ENCODE peak calls at places on chromosomes 12 and 14, in four cellular contexts. Y is H9, H is mesendoderm, U is H1. Z is an unnamed sample.

GRCh38 chr14:70029296-70030132 is 150.3 kb downstream of the SMOC1 start:
- DNase-seq in Y (no peak), H (no peak), U (no peak), Z (no peak)

GRCh38 chr12:11658796-11659195 is 9.3 kb downstream of the ETV6 start:
- DNase-seq in Y (no peak), U (no peak), H (no peak), Z (peak; percentile 86)

GRCh38 chr12:27549231-27549800 is 25.3 kb downstream of the PPFIBP1 start:
- DNase-seq in Y (no peak), H (no peak), U (no peak), Z (peak; percentile 87)

GRCh38 chr12:83136421-83136820 is 449.7 kb downstream of the TMTC2 start:
- DNase-seq in Y (no peak), U (no peak), H (no peak), Z (no peak)

GRCh38 chr12:64390275-64390851 is at the start of gene C12orf56:
- DNase-seq in U (no peak), H (peak; percentile 14), Y (peak; percentile 87), Z (no peak)

GRCh38 chr12:40689576-40689975 is 2.7 kb upstream of the CNTN1 start:
- DNase-seq in U (no peak), H (no peak), Y (no peak), Z (no peak)

GRCh38 chr14:80080601-80081000 is 130.7 kb downstream of the DIO2 start:
- DNase-seq in Y (no peak), H (no peak), U (no peak), Z (no peak)

GRCh38 chr12:105382771-105383632 is 52.5 kb downstream of the C12orf75 start:
- DNase-seq in Y (peak; percentile 35), U (no peak), H (peak; percentile 67), Z (peak; percentile 73)

GRCh38 chr12:64627781-64628180 is 17.5 kb downstream of the RASSF3 start:
- DNase-seq in H (no peak), U (no peak), Y (no peak), Z (peak; percentile 95)

GRCh38 chr12:13474381-13474780 is 277.9 kb downstream of the EMP1 start:
- DNase-seq in H (no peak), U (no peak), Y (no peak), Z (no peak)

GRCh38 chr12:13471471-13471870 is 274.9 kb downstream of the EMP1 start:
- DNase-seq in U (no peak), Y (no peak), H (peak; percentile 3), Z (no peak)

GRCh38 chr12:13472690-13473089 is 276.2 kb downstream of the EMP1 start:
- DNase-seq in H (no peak), U (no peak), Y (no peak), Z (peak; percentile 3)
- H4K5ac ChIP-seq in H (no peak overlapping the region), U (no peak overlapping the region), Y (no peak overlapping the region), Z (no peak overlapping the region)

DNA sequence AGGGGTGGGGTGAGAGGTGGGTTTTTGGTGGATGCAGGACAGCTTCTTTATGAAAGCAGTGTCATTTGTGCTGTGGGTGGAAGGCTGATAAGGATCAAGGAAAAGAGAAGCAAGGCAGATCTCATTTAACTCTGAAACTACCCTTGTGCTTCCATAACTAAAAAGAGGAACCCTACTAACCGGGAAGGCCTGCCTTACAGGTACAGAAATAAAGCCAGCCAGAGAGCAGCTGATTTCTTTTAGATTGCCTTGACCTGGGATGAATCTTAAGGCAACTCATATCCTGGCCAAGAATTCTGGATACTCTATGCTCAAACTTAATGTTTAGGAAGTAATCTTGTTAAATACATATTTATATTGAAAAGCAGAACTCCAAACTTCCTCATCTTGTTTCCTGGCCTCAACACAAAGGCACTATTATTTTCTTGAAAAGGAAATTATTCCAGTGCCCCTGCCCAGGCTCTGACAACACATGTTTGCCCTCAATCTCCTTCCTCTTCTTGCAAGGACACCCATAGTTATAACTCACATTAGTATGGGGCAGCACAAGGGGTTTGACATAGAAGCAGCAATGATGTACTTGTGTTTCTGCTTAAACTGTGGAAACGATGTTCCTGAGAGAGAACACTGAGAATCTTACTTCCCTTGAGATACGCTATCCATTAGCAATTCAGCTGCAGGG is 173.8 kb downstream of the STXBP6 start:
- DNase-seq in U (no peak), Y (no peak), H (no peak), Z (no peak)
- H4K5ac ChIP-seq in U (no peak overlapping the region), Y (no peak overlapping the region), H (no peak overlapping the region), Z (no peak overlapping the region)

DNA sequence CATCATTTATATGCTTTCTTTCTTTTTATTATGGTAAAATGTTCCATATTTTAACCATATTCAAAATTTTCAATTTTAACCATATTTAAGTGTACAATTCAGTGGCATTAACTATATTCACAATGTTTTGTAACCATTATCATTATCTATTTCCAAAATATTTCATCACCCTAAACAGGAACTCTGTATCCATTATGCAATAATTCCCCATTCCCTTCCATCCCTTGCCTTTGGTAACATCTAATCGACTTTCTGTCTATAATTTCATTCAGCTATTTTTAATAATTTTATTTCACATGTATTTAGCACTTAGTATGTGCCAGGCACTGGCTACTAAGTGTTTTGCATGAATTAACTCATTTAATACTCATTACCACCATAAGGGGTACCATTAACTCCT is 287.5 kb downstream of the NELL2 start:
- DNase-seq in Y (no peak), U (no peak), H (no peak), Z (no peak)
- H4K5ac ChIP-seq in Y (no peak overlapping the region), U (no peak overlapping the region), H (no peak overlapping the region), Z (no peak overlapping the region)

DNA sequence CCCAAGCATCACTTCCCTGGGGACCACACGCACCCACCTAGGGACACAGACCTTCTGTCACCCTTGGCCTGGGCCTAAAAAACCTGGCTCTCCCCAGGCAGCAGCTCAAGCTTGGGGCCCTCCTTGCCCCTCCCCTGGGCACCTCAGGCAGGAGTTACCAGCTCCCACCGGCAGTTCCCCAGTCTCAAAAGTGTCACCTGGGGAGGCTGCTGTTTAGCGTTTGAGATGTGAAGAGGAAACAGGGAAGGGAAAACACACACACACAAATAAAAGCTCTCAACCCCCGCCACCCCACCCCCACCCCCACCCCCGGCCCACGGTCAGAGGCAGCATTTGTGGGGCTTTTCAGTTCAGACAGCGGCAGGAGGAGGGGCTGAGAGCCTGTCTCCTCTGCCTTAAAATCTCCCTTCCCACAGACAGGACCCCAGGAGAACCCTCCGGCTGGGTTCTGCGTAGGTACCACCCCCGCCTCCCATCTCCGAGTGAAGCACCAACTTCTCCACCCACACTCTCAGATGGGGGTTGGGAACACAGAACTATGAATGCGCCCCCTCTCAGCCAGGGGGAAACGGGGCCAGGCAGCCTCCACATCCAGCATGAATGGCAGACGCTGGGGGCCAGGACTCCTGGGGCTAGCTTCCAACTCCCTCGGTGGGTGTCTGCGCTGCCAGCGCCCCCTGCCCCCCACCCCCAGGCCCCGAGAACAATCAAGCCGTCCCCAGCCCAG is 3.0 kb downstream of the NCOR2 start:
- DNase-seq in Y (no peak), H (no peak), U (no peak), Z (no peak)
- H4K5ac ChIP-seq in Y (no peak overlapping the region), H (no peak overlapping the region), U (peak overlapping the region; percentile 33), Z (no peak overlapping the region)

GRCh38 chr14:103667671-103668070 is 38.7 kb downstream of the KLC1 start:
- DNase-seq in Y (no peak), H (no peak), U (no peak), Z (no peak)
- H4K5ac ChIP-seq in Y (no peak overlapping the region), H (no peak overlapping the region), U (no peak overlapping the region), Z (no peak overlapping the region)

GRCh38 chr14:49951946-49952345 is 59.1 kb downstream of the ARF6 start:
- DNase-seq in H (no peak), U (no peak), Y (no peak), Z (no peak)

GRCh38 chr14:49954171-49954631 is 61.3 kb downstream of the ARF6 start:
- DNase-seq in U (no peak), H (no peak), Y (no peak), Z (peak; percentile 71)

GRCh38 chr14:49953196-49953595 is 60.3 kb downstream of the ARF6 start:
- DNase-seq in U (no peak), H (peak; percentile 42), Y (no peak), Z (no peak)

GRCh38 chr14:49957089-49957852 is 64.4 kb downstream of the ARF6 start:
- DNase-seq in H (peak; percentile 26), U (no peak), Y (no peak), Z (no peak)

GRCh38 chr14:49955013-49955412 is 62.1 kb downstream of the ARF6 start:
- DNase-seq in H (no peak), U (no peak), Y (no peak), Z (no peak)
- H4K5ac ChIP-seq in H (no peak overlapping the region), U (no peak overlapping the region), Y (no peak overlapping the region), Z (peak overlapping the region; percentile 86)

GRCh38 chr14:92844220-92844619 is 50.1 kb downstream of the GOLGA5 start:
- DNase-seq in H (no peak), Y (no peak), U (no peak), Z (no peak)

GRCh38 chr14:92846162-92846897 is 52.2 kb downstream of the GOLGA5 start:
- DNase-seq in U (no peak), Y (no peak), H (no peak), Z (peak; percentile 82)

GRCh38 chr14:92847220-92848148 is 53.4 kb downstream of the GOLGA5 start:
- DNase-seq in Y (no peak), U (no peak), H (no peak), Z (no peak)

DNA sequence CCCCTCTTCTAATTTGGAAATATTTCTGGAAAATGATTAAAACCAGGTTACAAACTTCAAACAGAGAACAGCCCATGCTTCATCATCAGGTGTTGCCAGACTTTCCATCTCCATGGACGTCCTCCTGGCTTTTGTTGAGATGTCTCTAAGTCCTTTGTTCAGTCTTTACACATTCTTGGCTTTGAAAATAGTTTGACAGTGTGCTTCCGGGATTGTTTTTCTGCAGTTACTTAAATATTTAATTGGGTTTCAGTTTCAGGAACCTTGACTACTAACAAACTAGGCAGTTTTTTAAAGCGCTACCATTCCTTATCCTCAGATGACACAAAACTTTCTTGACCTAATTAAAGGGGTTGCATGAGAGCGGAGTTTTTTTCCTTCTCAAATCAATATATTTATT is 47.8 kb downstream of the GOLGA5 start:
- DNase-seq in Y (no peak), U (no peak), H (no peak), Z (no peak)
- H4K5ac ChIP-seq in Y (no peak overlapping the region), U (no peak overlapping the region), H (no peak overlapping the region), Z (no peak overlapping the region)